ENCODE peak calls at places on chromosomes 7 and 10, in eight cellular contexts. U is iris pigment epithelial cell, Z is hypothalamus, N is WERI-Rb-1, I is cardiac muscle cell, C is lung microvascular endothelial cell, S is SHP77, G is left colon. T is an unnamed sample.

GRCh38 chr7:91609525-91609924 is 271.0 kb downstream of the MTERF1 start:
- DNase-seq in U (no peak), Z (no peak), N (no peak), I (no peak), C (no peak), S (no peak), G (no peak), T (no peak)

GRCh38 chr7:93562106-93562505 is 12.4 kb downstream of the CALCR start:
- DNase-seq in U (no peak), Z (no peak), N (no peak), I (no peak), C (no peak), S (no peak), G (no peak), T (no peak)

GRCh38 chr7:30473393-30473775 is 5.2 kb downstream of the NOD1 start:
- DNase-seq in U (peak), Z (no peak), N (no peak), I (no peak), C (no peak), S (no peak), G (no peak), T (no peak)

GRCh38 chr10:29181936-29182335 is 106.9 kb upstream of the LYZL1 start:
- DNase-seq in U (no peak), Z (no peak), N (no peak), I (no peak), C (no peak), S (no peak), G (no peak), T (no peak)

GRCh38 chr10:17669185-17669872 is 25.4 kb downstream of the STAM start:
- DNase-seq in U (no peak), Z (no peak), N (no peak), I (no peak), C (no peak), S (no peak), G (no peak), T (no peak)

GRCh38 chr7:135712182-135712782 is 15.7 kb downstream of the SLC13A4 start:
- DNase-seq in U (no peak), Z (no peak), N (peak), I (no peak), C (peak), S (peak), G (no peak), T (peak)

GRCh38 chr7:94787285-94787684 is 120.1 kb upstream of the PPP1R9A start:
- DNase-seq in U (no peak), Z (no peak), N (no peak), I (no peak), C (no peak), S (no peak), G (no peak), T (no peak)

GRCh38 chr10:28202941-28203352 is 99.9 kb downstream of the MPP7 start:
- DNase-seq in U (no peak), Z (no peak), N (no peak), I (no peak), C (no peak), S (no peak), G (no peak), T (no peak)

GRCh38 chr7:50310361-50310760 is 5.8 kb downstream of the IKZF1 start:
- DNase-seq in U (no peak), Z (no peak), N (no peak), I (no peak), C (no peak), S (no peak), G (no peak), T (no peak)

GRCh38 chr10:31749293-31749692 is 179.3 kb downstream of the ARHGAP12 start:
- DNase-seq in U (no peak), Z (no peak), N (peak), I (no peak), C (no peak), S (peak), G (no peak), T (no peak)

GRCh38 chr7:116417593-116418345 is 81.8 kb upstream of the CAV2 start:
- DNase-seq in U (no peak), Z (no peak), N (no peak), I (no peak), C (peak), S (no peak), G (no peak), T (no peak)

GRCh38 chr10:119737827-119738226 is 12.0 kb downstream of the INPP5F start:
- DNase-seq in U (peak), Z (no peak), N (no peak), I (no peak), C (peak), S (no peak), G (no peak), T (no peak)

GRCh38 chr7:138185132-138185908 is 109.1 kb downstream of the AKR1D1 start:
- DNase-seq in U (no peak), Z (no peak), N (no peak), I (no peak), C (no peak), S (no peak), G (no peak), T (no peak)

GRCh38 chr7:445563-446288 is 73.9 kb downstream of the PDGFA start:
- DNase-seq in U (no peak), Z (no peak), N (no peak), I (no peak), C (no peak), S (no peak), G (no peak), T (no peak)

T was measured in dermis microvascular lymphatic vessel endothelial cell.